ENCODE peak calls at places on chromosome 6, in ten cellular contexts. S is AG08395; Y is HT1080; Z is NCI-H1694 treated with DMSO at 0.1 percent for 48 hours; V is GM23338; G is NCI-H2171; C is NCI-H510A treated with DMSO at 0.1 percent for 48 hours; D is stimulated activated CD4-positive, alpha-beta T cell treated with anti-CD3 and anti-CD28 coated beads, Interleukin-1b, Interleukin-23, amount 100 ng/mL, for 48 hours; T is Right ventricle myocardium superior; K is substantia nigra. X is an unnamed sample.

GRCh38 chr6:30002871-30003270 is 58.2 kb upstream of the POLR1H start:
- DNase-seq in C (no peak), K (no peak), Y (peak), T (no peak), V (no peak), S (peak), Z (no peak), G (no peak), D (no peak), X (peak)

GRCh38 chr6:149210376-149210775 is 107.1 kb upstream of the TAB2 start:
- DNase-seq in T (no peak), Y (peak), S (peak), Z (no peak), K (no peak), D (no peak), V (no peak), G (no peak), C (no peak), X (peak)

GRCh38 chr6:137452331-137452894 is 41.8 kb downstream of the OLIG3 start:
- DNase-seq in S (no peak), Y (no peak), T (no peak), Z (no peak), C (no peak), K (no peak), D (no peak), V (no peak), G (no peak), X (peak)

GRCh38 chr6:141969201-141969600 is 163.5 kb upstream of the GJE1 start:
- DNase-seq in C (no peak), K (no peak), D (no peak), Z (no peak), G (no peak), V (no peak), S (no peak), Y (peak), T (no peak), X (peak)

GRCh38 chr6:157644043-157644810 is 178.8 kb upstream of the SNX9 start:
- DNase-seq in D (peak), C (no peak), V (no peak), T (no peak), K (peak), S (peak), G (peak), Z (peak), Y (peak), X (peak)

GRCh38 chr6:154403803-154404202 is 47.2 kb upstream of the IPCEF1 start:
- DNase-seq in D (peak), S (peak), C (no peak), Z (no peak), K (no peak), V (no peak), Y (peak), T (no peak), G (no peak), X (peak)

GRCh38 chr6:97947841-97948240 is 664.8 kb upstream of the MMS22L start:
- DNase-seq in Z (no peak), G (no peak), C (peak), Y (peak), K (no peak), T (no peak), S (no peak), D (no peak), V (no peak), X (no peak)

GRCh38 chr6:92297101-92297500 is 1122.3 kb downstream of the EPHA7 start:
- DNase-seq in T (no peak), C (no peak), D (no peak), Z (no peak), Y (no peak), S (no peak), V (no peak), K (no peak), G (peak), X (no peak)

GRCh38 chr6:142377112-142377848 is 75.5 kb downstream of the ADGRG6 start:
- DNase-seq in T (no peak), K (no peak), Y (no peak), G (peak), V (peak), C (peak), D (no peak), S (no peak), Z (no peak), X (no peak)

GRCh38 chr6:147204060-147204785 is at the start of gene STXBP5:
- DNase-seq in G (peak), T (peak), Y (peak), Z (no peak), D (peak), V (peak), K (peak), C (peak), S (peak), X (peak)

GRCh38 chr6:37680668-37681067 is 17.0 kb downstream of the MDGA1 start:
- DNase-seq in G (peak), S (peak), C (no peak), T (no peak), V (no peak), Y (no peak), Z (peak), D (no peak), K (peak), X (no peak)

GRCh38 chr6:147941143-147941542 is 401.5 kb upstream of the SASH1 start:
- DNase-seq in K (no peak), S (no peak), C (no peak), D (no peak), G (peak), T (no peak), V (peak), Y (no peak), Z (no peak), X (no peak)

GRCh38 chr6:51648236-51648635 is 439.2 kb downstream of the PKHD1 start:
- DNase-seq in T (no peak), V (no peak), G (no peak), S (no peak), Z (no peak), D (no peak), Y (no peak), K (no peak), C (peak), X (no peak)

GRCh38 chr6:33314943-33315752 is 1.3 kb upstream of the TAPBP start:
- DNase-seq in V (peak), G (no peak), S (no peak), D (no peak), K (no peak), T (peak), Z (no peak), C (no peak), Y (no peak), X (no peak)

GRCh38 chr6:4607026-4607704 is 169.0 kb upstream of the CDYL start:
- DNase-seq in D (no peak), K (peak), V (no peak), Y (peak), S (peak), Z (peak), T (no peak), C (no peak), G (no peak), X (peak)

GRCh38 chr6:37554480-37554819 is 54.8 kb upstream of the CCDC167 start:
- DNase-seq in G (no peak), T (no peak), K (no peak), D (no peak), Z (no peak), Y (peak), S (peak), C (no peak), V (no peak), X (no peak)

GRCh38 chr6:57313711-57314471 is 3.5 kb upstream of the PRIM2 start:
- DNase-seq in C (no peak), T (no peak), K (no peak), S (peak), Y (peak), G (no peak), D (no peak), V (no peak), Z (no peak), X (peak)

GRCh38 chr6:5439749-5440148 is 178.4 kb downstream of the FARS2 start:
- DNase-seq in K (no peak), T (no peak), Z (no peak), S (no peak), C (peak), V (no peak), D (no peak), Y (no peak), G (no peak), X (no peak)

GRCh38 chr6:38638941-38639497 is 710 bp downstream of the BTBD9 start:
- DNase-seq in D (peak), Z (no peak), K (no peak), C (peak), S (peak), Y (peak), T (peak), V (peak), G (peak), X (peak)

GRCh38 chr6:24738732-24739131 is 19.8 kb upstream of the C6orf62 start:
- DNase-seq in Y (no peak), K (no peak), Z (no peak), S (no peak), T (no peak), D (no peak), V (no peak), C (no peak), G (no peak), X (no peak)

GRCh38 chr6:155399062-155399746 is 56.4 kb downstream of the NOX3 start:
- DNase-seq in T (no peak), Y (no peak), V (no peak), Z (no peak), G (no peak), C (no peak), K (no peak), D (no peak), S (no peak), X (no peak)

GRCh38 chr6:5672581-5673011 is 334.1 kb downstream of the NRN1 start:
- DNase-seq in K (no peak), S (peak), T (no peak), D (no peak), V (peak), G (no peak), C (no peak), Z (no peak), Y (peak), X (peak)

GRCh38 chr6:135922170-135922569 is 70.7 kb downstream of the PDE7B start:
- DNase-seq in C (no peak), K (no peak), T (no peak), Y (peak), V (peak), D (no peak), G (peak), Z (peak), S (peak), X (peak)

GRCh38 chr6:153698637-153699036 is 340.4 kb upstream of the OPRM1 start:
- DNase-seq in T (no peak), Z (no peak), K (no peak), D (no peak), V (no peak), C (no peak), S (no peak), Y (no peak), G (no peak), X (peak)

GRCh38 chr6:15148356-15149058 is 97.4 kb upstream of the JARID2 start:
- DNase-seq in S (peak), C (no peak), G (peak), Z (peak), Y (peak), T (no peak), K (no peak), D (no peak), V (peak), X (peak)

GRCh38 chr6:7939864-7940228 is 29.3 kb upstream of the TXNDC5 start:
- DNase-seq in S (peak), C (no peak), Y (no peak), Z (no peak), D (no peak), G (no peak), T (no peak), K (no peak), V (no peak), X (no peak)

GRCh38 chr6:14518515-14519217 is 401.1 kb downstream of the CD83 start:
- DNase-seq in Z (no peak), K (no peak), D (no peak), V (no peak), T (no peak), G (no peak), C (no peak), Y (no peak), S (peak), X (no peak)

GRCh38 chr6:10347561-10348327 is 67.1 kb downstream of the TFAP2A start:
- DNase-seq in K (no peak), C (no peak), G (no peak), Z (no peak), T (no peak), V (no peak), S (peak), D (no peak), Y (peak), X (peak)

GRCh38 chr6:25788305-25788922 is 33.9 kb downstream of the SLC17A4 start:
- DNase-seq in S (peak), T (no peak), Y (peak), K (no peak), G (no peak), D (peak), C (peak), V (peak), Z (no peak), X (peak)

GRCh38 chr6:6751615-6752014 is 163.1 kb downstream of the LY86 start:
- DNase-seq in Y (no peak), D (peak), G (no peak), Z (no peak), V (no peak), C (no peak), T (no peak), K (no peak), S (peak), X (peak)